ENCODE peak calls at places on chromosomes 5 and 9, in five cellular contexts. One of them, this sample, is unnamed.

GRCh38 chr9:135130266-135130976 is 43.0 kb downstream of the OLFM1 start:
- DNase-seq in CD8-positive, alpha-beta T cell: no peak
- DNase-seq in dermis blood vessel endothelial cell: peak; percentile 51
- DNase-seq in stimulated activated CD4-positive, alpha-beta T cell treated with anti-CD3 and anti-CD28 coated beads, Interleukin-2, amount 100 ng/mL, for 24 hours: no peak
- DNase-seq in activated naive CD8-positive, alpha-beta T cell treated with anti-CD3 and anti-CD28 coated beads, Interleukin-2, amount 50 U/mL, for 24 hours: peak; percentile 18
- DNase-seq in this sample: peak; percentile 57

GRCh38 chr5:68395302-68395701 is 179.7 kb downstream of the PIK3R1 start:
- DNase-seq in CD8-positive, alpha-beta T cell: no peak
- DNase-seq in activated naive CD8-positive, alpha-beta T cell treated with anti-CD3 and anti-CD28 coated beads, Interleukin-2, amount 50 U/mL, for 24 hours: no peak
- DNase-seq in stimulated activated CD4-positive, alpha-beta T cell treated with anti-CD3 and anti-CD28 coated beads, Interleukin-2, amount 100 ng/mL, for 24 hours: no peak
- DNase-seq in dermis blood vessel endothelial cell: no peak
- DNase-seq in this sample: no peak

GRCh38 chr9:126638571-126639132 is 24.9 kb downstream of the LMX1B start:
- DNase-seq in CD8-positive, alpha-beta T cell: no peak
- DNase-seq in stimulated activated CD4-positive, alpha-beta T cell treated with anti-CD3 and anti-CD28 coated beads, Interleukin-2, amount 100 ng/mL, for 24 hours: no peak
- DNase-seq in activated naive CD8-positive, alpha-beta T cell treated with anti-CD3 and anti-CD28 coated beads, Interleukin-2, amount 50 U/mL, for 24 hours: no peak
- DNase-seq in dermis blood vessel endothelial cell: no peak
- DNase-seq in this sample: no peak

GRCh38 chr5:57335092-57335491 is 147.5 kb downstream of the ACTBL2 start:
- DNase-seq in dermis blood vessel endothelial cell: peak; percentile 31
- DNase-seq in activated naive CD8-positive, alpha-beta T cell treated with anti-CD3 and anti-CD28 coated beads, Interleukin-2, amount 50 U/mL, for 24 hours: no peak
- DNase-seq in CD8-positive, alpha-beta T cell: no peak
- DNase-seq in stimulated activated CD4-positive, alpha-beta T cell treated with anti-CD3 and anti-CD28 coated beads, Interleukin-2, amount 100 ng/mL, for 24 hours: no peak
- DNase-seq in this sample: no peak

GRCh38 chr5:912356-913091 is 19.8 kb downstream of the TRIP13 start:
- DNase-seq in stimulated activated CD4-positive, alpha-beta T cell treated with anti-CD3 and anti-CD28 coated beads, Interleukin-2, amount 100 ng/mL, for 24 hours: peak; percentile 75
- DNase-seq in CD8-positive, alpha-beta T cell: no peak
- DNase-seq in activated naive CD8-positive, alpha-beta T cell treated with anti-CD3 and anti-CD28 coated beads, Interleukin-2, amount 50 U/mL, for 24 hours: peak; percentile 76
- DNase-seq in dermis blood vessel endothelial cell: peak; percentile 98
- DNase-seq in this sample: peak; percentile 85

GRCh38 chr5:113293068-113293571 is 141.7 kb downstream of the TSSK1B start:
- DNase-seq in dermis blood vessel endothelial cell: peak; percentile 14
- DNase-seq in stimulated activated CD4-positive, alpha-beta T cell treated with anti-CD3 and anti-CD28 coated beads, Interleukin-2, amount 100 ng/mL, for 24 hours: no peak
- DNase-seq in activated naive CD8-positive, alpha-beta T cell treated with anti-CD3 and anti-CD28 coated beads, Interleukin-2, amount 50 U/mL, for 24 hours: no peak
- DNase-seq in CD8-positive, alpha-beta T cell: no peak
- DNase-seq in this sample: no peak

GRCh38 chr5:6819521-6819920 is 106.3 kb downstream of the TENT4A start:
- DNase-seq in CD8-positive, alpha-beta T cell: no peak
- DNase-seq in activated naive CD8-positive, alpha-beta T cell treated with anti-CD3 and anti-CD28 coated beads, Interleukin-2, amount 50 U/mL, for 24 hours: no peak
- DNase-seq in stimulated activated CD4-positive, alpha-beta T cell treated with anti-CD3 and anti-CD28 coated beads, Interleukin-2, amount 100 ng/mL, for 24 hours: no peak
- DNase-seq in dermis blood vessel endothelial cell: no peak
- DNase-seq in this sample: no peak

GRCh38 chr9:113519401-113520108 is 56.0 kb downstream of the RGS3 start:
- DNase-seq in stimulated activated CD4-positive, alpha-beta T cell treated with anti-CD3 and anti-CD28 coated beads, Interleukin-2, amount 100 ng/mL, for 24 hours: no peak
- DNase-seq in dermis blood vessel endothelial cell: peak; percentile 52
- DNase-seq in activated naive CD8-positive, alpha-beta T cell treated with anti-CD3 and anti-CD28 coated beads, Interleukin-2, amount 50 U/mL, for 24 hours: no peak
- DNase-seq in CD8-positive, alpha-beta T cell: no peak
- DNase-seq in this sample: no peak

GRCh38 chr9:115133649-115134048 is 15.7 kb upstream of the TNC start:
- DNase-seq in dermis blood vessel endothelial cell: no peak
- DNase-seq in CD8-positive, alpha-beta T cell: no peak
- DNase-seq in activated naive CD8-positive, alpha-beta T cell treated with anti-CD3 and anti-CD28 coated beads, Interleukin-2, amount 50 U/mL, for 24 hours: no peak
- DNase-seq in stimulated activated CD4-positive, alpha-beta T cell treated with anti-CD3 and anti-CD28 coated beads, Interleukin-2, amount 100 ng/mL, for 24 hours: no peak
- DNase-seq in this sample: no peak

GRCh38 chr5:164958688-164959087 is 1453.3 kb downstream of the MAT2B start:
- DNase-seq in CD8-positive, alpha-beta T cell: no peak
- DNase-seq in activated naive CD8-positive, alpha-beta T cell treated with anti-CD3 and anti-CD28 coated beads, Interleukin-2, amount 50 U/mL, for 24 hours: no peak
- DNase-seq in stimulated activated CD4-positive, alpha-beta T cell treated with anti-CD3 and anti-CD28 coated beads, Interleukin-2, amount 100 ng/mL, for 24 hours: no peak
- DNase-seq in dermis blood vessel endothelial cell: no peak
- DNase-seq in this sample: no peak

GRCh38 chr5:149143470-149143869 is 2.2 kb downstream of the ABLIM3 start:
- DNase-seq in activated naive CD8-positive, alpha-beta T cell treated with anti-CD3 and anti-CD28 coated beads, Interleukin-2, amount 50 U/mL, for 24 hours: no peak
- DNase-seq in CD8-positive, alpha-beta T cell: no peak
- DNase-seq in dermis blood vessel endothelial cell: peak; percentile 51
- DNase-seq in stimulated activated CD4-positive, alpha-beta T cell treated with anti-CD3 and anti-CD28 coated beads, Interleukin-2, amount 100 ng/mL, for 24 hours: no peak
- DNase-seq in this sample: no peak

GRCh38 chr9:21605489-21605931 is 123.4 kb upstream of the IFNE start:
- DNase-seq in stimulated activated CD4-positive, alpha-beta T cell treated with anti-CD3 and anti-CD28 coated beads, Interleukin-2, amount 100 ng/mL, for 24 hours: no peak
- DNase-seq in activated naive CD8-positive, alpha-beta T cell treated with anti-CD3 and anti-CD28 coated beads, Interleukin-2, amount 50 U/mL, for 24 hours: no peak
- DNase-seq in CD8-positive, alpha-beta T cell: no peak
- DNase-seq in dermis blood vessel endothelial cell: peak; percentile 57
- DNase-seq in this sample: no peak

GRCh38 chr9:114902773-114903589 is 27.4 kb downstream of the TNFSF8 start:
- DNase-seq in stimulated activated CD4-positive, alpha-beta T cell treated with anti-CD3 and anti-CD28 coated beads, Interleukin-2, amount 100 ng/mL, for 24 hours: peak; percentile 53
- DNase-seq in dermis blood vessel endothelial cell: peak; percentile 53
- DNase-seq in activated naive CD8-positive, alpha-beta T cell treated with anti-CD3 and anti-CD28 coated beads, Interleukin-2, amount 50 U/mL, for 24 hours: peak; percentile 34
- DNase-seq in CD8-positive, alpha-beta T cell: no peak
- DNase-seq in this sample: no peak

GRCh38 chr9:124353166-124353768 is 62.0 kb downstream of the PSMB7 start:
- DNase-seq in activated naive CD8-positive, alpha-beta T cell treated with anti-CD3 and anti-CD28 coated beads, Interleukin-2, amount 50 U/mL, for 24 hours: no peak
- DNase-seq in stimulated activated CD4-positive, alpha-beta T cell treated with anti-CD3 and anti-CD28 coated beads, Interleukin-2, amount 100 ng/mL, for 24 hours: no peak
- DNase-seq in dermis blood vessel endothelial cell: no peak
- DNase-seq in CD8-positive, alpha-beta T cell: no peak
- DNase-seq in this sample: no peak

GRCh38 chr5:173045481-173045880 is 10.7 kb upstream of the CREBRF start:
- DNase-seq in dermis blood vessel endothelial cell: no peak
- DNase-seq in CD8-positive, alpha-beta T cell: no peak
- DNase-seq in stimulated activated CD4-positive, alpha-beta T cell treated with anti-CD3 and anti-CD28 coated beads, Interleukin-2, amount 100 ng/mL, for 24 hours: no peak
- DNase-seq in activated naive CD8-positive, alpha-beta T cell treated with anti-CD3 and anti-CD28 coated beads, Interleukin-2, amount 50 U/mL, for 24 hours: no peak
- DNase-seq in this sample: peak; percentile 15

GRCh38 chr9:96299823-96300222 is 2.2 kb downstream of the HSD17B3 start:
- DNase-seq in dermis blood vessel endothelial cell: no peak
- DNase-seq in CD8-positive, alpha-beta T cell: no peak
- DNase-seq in stimulated activated CD4-positive, alpha-beta T cell treated with anti-CD3 and anti-CD28 coated beads, Interleukin-2, amount 100 ng/mL, for 24 hours: no peak
- DNase-seq in activated naive CD8-positive, alpha-beta T cell treated with anti-CD3 and anti-CD28 coated beads, Interleukin-2, amount 50 U/mL, for 24 hours: no peak
- DNase-seq in this sample: no peak

GRCh38 chr5:108093186-108093585 is 288.7 kb downstream of the FBXL17 start:
- DNase-seq in stimulated activated CD4-positive, alpha-beta T cell treated with anti-CD3 and anti-CD28 coated beads, Interleukin-2, amount 100 ng/mL, for 24 hours: no peak
- DNase-seq in CD8-positive, alpha-beta T cell: no peak
- DNase-seq in dermis blood vessel endothelial cell: peak; percentile 53
- DNase-seq in activated naive CD8-positive, alpha-beta T cell treated with anti-CD3 and anti-CD28 coated beads, Interleukin-2, amount 50 U/mL, for 24 hours: no peak
- DNase-seq in this sample: no peak

GRCh38 chr9:92658611-92659010 is 11.3 kb downstream of the IPPK start:
- DNase-seq in activated naive CD8-positive, alpha-beta T cell treated with anti-CD3 and anti-CD28 coated beads, Interleukin-2, amount 50 U/mL, for 24 hours: no peak
- DNase-seq in CD8-positive, alpha-beta T cell: no peak
- DNase-seq in dermis blood vessel endothelial cell: no peak
- DNase-seq in stimulated activated CD4-positive, alpha-beta T cell treated with anti-CD3 and anti-CD28 coated beads, Interleukin-2, amount 100 ng/mL, for 24 hours: no peak
- DNase-seq in this sample: no peak

GRCh38 chr5:154756203-154756870 is 1.2 kb downstream of the LARP1 start:
- DNase-seq in CD8-positive, alpha-beta T cell: peak; percentile 19
- DNase-seq in activated naive CD8-positive, alpha-beta T cell treated with anti-CD3 and anti-CD28 coated beads, Interleukin-2, amount 50 U/mL, for 24 hours: peak; percentile 48
- DNase-seq in dermis blood vessel endothelial cell: peak; percentile 49
- DNase-seq in stimulated activated CD4-positive, alpha-beta T cell treated with anti-CD3 and anti-CD28 coated beads, Interleukin-2, amount 100 ng/mL, for 24 hours: peak; percentile 61
- DNase-seq in this sample: peak; percentile 70

GRCh38 chr9:100720922-100721321 is 143.0 kb downstream of the CAVIN4 start:
- DNase-seq in activated naive CD8-positive, alpha-beta T cell treated with anti-CD3 and anti-CD28 coated beads, Interleukin-2, amount 50 U/mL, for 24 hours: no peak
- DNase-seq in stimulated activated CD4-positive, alpha-beta T cell treated with anti-CD3 and anti-CD28 coated beads, Interleukin-2, amount 100 ng/mL, for 24 hours: no peak
- DNase-seq in dermis blood vessel endothelial cell: no peak
- DNase-seq in CD8-positive, alpha-beta T cell: no peak
- DNase-seq in this sample: no peak

GRCh38 chr5:54701179-54701578 is 183.6 kb downstream of the SNX18 start:
- DNase-seq in CD8-positive, alpha-beta T cell: no peak
- DNase-seq in stimulated activated CD4-positive, alpha-beta T cell treated with anti-CD3 and anti-CD28 coated beads, Interleukin-2, amount 100 ng/mL, for 24 hours: no peak
- DNase-seq in activated naive CD8-positive, alpha-beta T cell treated with anti-CD3 and anti-CD28 coated beads, Interleukin-2, amount 50 U/mL, for 24 hours: no peak
- DNase-seq in dermis blood vessel endothelial cell: peak; percentile 51
- DNase-seq in this sample: no peak

GRCh38 chr5:32443541-32444190 is 874 bp downstream of the ZFR start:
- DNase-seq in activated naive CD8-positive, alpha-beta T cell treated with anti-CD3 and anti-CD28 coated beads, Interleukin-2, amount 50 U/mL, for 24 hours: peak; percentile 54
- DNase-seq in CD8-positive, alpha-beta T cell: peak; percentile 13
- DNase-seq in dermis blood vessel endothelial cell: peak; percentile 66
- DNase-seq in stimulated activated CD4-positive, alpha-beta T cell treated with anti-CD3 and anti-CD28 coated beads, Interleukin-2, amount 100 ng/mL, for 24 hours: peak; percentile 63
- DNase-seq in this sample: peak; percentile 75

GRCh38 chr9:68825755-68826500 is 120.9 kb downstream of the PIP5K1B start:
- DNase-seq in dermis blood vessel endothelial cell: no peak
- DNase-seq in activated naive CD8-positive, alpha-beta T cell treated with anti-CD3 and anti-CD28 coated beads, Interleukin-2, amount 50 U/mL, for 24 hours: no peak
- DNase-seq in stimulated activated CD4-positive, alpha-beta T cell treated with anti-CD3 and anti-CD28 coated beads, Interleukin-2, amount 100 ng/mL, for 24 hours: no peak
- DNase-seq in CD8-positive, alpha-beta T cell: no peak
- DNase-seq in this sample: no peak

GRCh38 chr9:107674252-107674936 is 184.8 kb upstream of the KLF4 start:
- DNase-seq in CD8-positive, alpha-beta T cell: no peak
- DNase-seq in stimulated activated CD4-positive, alpha-beta T cell treated with anti-CD3 and anti-CD28 coated beads, Interleukin-2, amount 100 ng/mL, for 24 hours: no peak
- DNase-seq in activated naive CD8-positive, alpha-beta T cell treated with anti-CD3 and anti-CD28 coated beads, Interleukin-2, amount 50 U/mL, for 24 hours: no peak
- DNase-seq in dermis blood vessel endothelial cell: no peak
- DNase-seq in this sample: no peak

GRCh38 chr9:20593551-20593950 is 28.7 kb downstream of the MLLT3 start:
- DNase-seq in CD8-positive, alpha-beta T cell: no peak
- DNase-seq in dermis blood vessel endothelial cell: peak; percentile 3
- DNase-seq in activated naive CD8-positive, alpha-beta T cell treated with anti-CD3 and anti-CD28 coated beads, Interleukin-2, amount 50 U/mL, for 24 hours: no peak
- DNase-seq in stimulated activated CD4-positive, alpha-beta T cell treated with anti-CD3 and anti-CD28 coated beads, Interleukin-2, amount 100 ng/mL, for 24 hours: no peak
- DNase-seq in this sample: no peak

GRCh38 chr5:141208478-141208877 is at the start of gene PCDHB12:
- DNase-seq in activated naive CD8-positive, alpha-beta T cell treated with anti-CD3 and anti-CD28 coated beads, Interleukin-2, amount 50 U/mL, for 24 hours: no peak
- DNase-seq in CD8-positive, alpha-beta T cell: no peak
- DNase-seq in stimulated activated CD4-positive, alpha-beta T cell treated with anti-CD3 and anti-CD28 coated beads, Interleukin-2, amount 100 ng/mL, for 24 hours: no peak
- DNase-seq in dermis blood vessel endothelial cell: peak; percentile 42
- DNase-seq in this sample: no peak

GRCh38 chr5:40914835-40915234 is 5.5 kb downstream of the C7 start:
- DNase-seq in stimulated activated CD4-positive, alpha-beta T cell treated with anti-CD3 and anti-CD28 coated beads, Interleukin-2, amount 100 ng/mL, for 24 hours: no peak
- DNase-seq in activated naive CD8-positive, alpha-beta T cell treated with anti-CD3 and anti-CD28 coated beads, Interleukin-2, amount 50 U/mL, for 24 hours: no peak
- DNase-seq in dermis blood vessel endothelial cell: no peak
- DNase-seq in CD8-positive, alpha-beta T cell: no peak
- DNase-seq in this sample: no peak

GRCh38 chr9:130406278-130406895 is 38.4 kb upstream of the ASS1 start:
- DNase-seq in activated naive CD8-positive, alpha-beta T cell treated with anti-CD3 and anti-CD28 coated beads, Interleukin-2, amount 50 U/mL, for 24 hours: no peak
- DNase-seq in dermis blood vessel endothelial cell: no peak
- DNase-seq in CD8-positive, alpha-beta T cell: no peak
- DNase-seq in stimulated activated CD4-positive, alpha-beta T cell treated with anti-CD3 and anti-CD28 coated beads, Interleukin-2, amount 100 ng/mL, for 24 hours: no peak
- DNase-seq in this sample: no peak

GRCh38 chr9:115002371-115003120 is 72.2 kb upstream of the TNFSF8 start:
- DNase-seq in CD8-positive, alpha-beta T cell: no peak
- DNase-seq in activated naive CD8-positive, alpha-beta T cell treated with anti-CD3 and anti-CD28 coated beads, Interleukin-2, amount 50 U/mL, for 24 hours: no peak
- DNase-seq in stimulated activated CD4-positive, alpha-beta T cell treated with anti-CD3 and anti-CD28 coated beads, Interleukin-2, amount 100 ng/mL, for 24 hours: no peak
- DNase-seq in dermis blood vessel endothelial cell: no peak
- DNase-seq in this sample: no peak

GRCh38 chr5:172142709-172143215 is 45.3 kb downstream of the STK10 start:
- DNase-seq in CD8-positive, alpha-beta T cell: no peak
- DNase-seq in stimulated activated CD4-positive, alpha-beta T cell treated with anti-CD3 and anti-CD28 coated beads, Interleukin-2, amount 100 ng/mL, for 24 hours: no peak
- DNase-seq in dermis blood vessel endothelial cell: peak; percentile 21
- DNase-seq in activated naive CD8-positive, alpha-beta T cell treated with anti-CD3 and anti-CD28 coated beads, Interleukin-2, amount 50 U/mL, for 24 hours: no peak
- DNase-seq in this sample: no peak

GRCh38 chr9:76219555-76220151 is 174.6 kb downstream of the RFK start:
- DNase-seq in CD8-positive, alpha-beta T cell: no peak
- DNase-seq in dermis blood vessel endothelial cell: no peak
- DNase-seq in activated naive CD8-positive, alpha-beta T cell treated with anti-CD3 and anti-CD28 coated beads, Interleukin-2, amount 50 U/mL, for 24 hours: no peak
- DNase-seq in stimulated activated CD4-positive, alpha-beta T cell treated with anti-CD3 and anti-CD28 coated beads, Interleukin-2, amount 100 ng/mL, for 24 hours: no peak
- DNase-seq in this sample: no peak

GRCh38 chr9:91725651-91726050 is 224.4 kb downstream of the ROR2 start:
- DNase-seq in dermis blood vessel endothelial cell: no peak
- DNase-seq in activated naive CD8-positive, alpha-beta T cell treated with anti-CD3 and anti-CD28 coated beads, Interleukin-2, amount 50 U/mL, for 24 hours: no peak
- DNase-seq in CD8-positive, alpha-beta T cell: no peak
- DNase-seq in stimulated activated CD4-positive, alpha-beta T cell treated with anti-CD3 and anti-CD28 coated beads, Interleukin-2, amount 100 ng/mL, for 24 hours: no peak
- DNase-seq in this sample: no peak

GRCh38 chr9:122498883-122499288 is 11.7 kb upstream of the OR1J2 start:
- DNase-seq in stimulated activated CD4-positive, alpha-beta T cell treated with anti-CD3 and anti-CD28 coated beads, Interleukin-2, amount 100 ng/mL, for 24 hours: no peak
- DNase-seq in activated naive CD8-positive, alpha-beta T cell treated with anti-CD3 and anti-CD28 coated beads, Interleukin-2, amount 50 U/mL, for 24 hours: no peak
- DNase-seq in dermis blood vessel endothelial cell: peak; percentile 70
- DNase-seq in CD8-positive, alpha-beta T cell: no peak
- DNase-seq in this sample: no peak

GRCh38 chr9:130555061-130555460 is 24.3 kb upstream of the FUBP3 start:
- DNase-seq in CD8-positive, alpha-beta T cell: no peak
- DNase-seq in activated naive CD8-positive, alpha-beta T cell treated with anti-CD3 and anti-CD28 coated beads, Interleukin-2, amount 50 U/mL, for 24 hours: no peak
- DNase-seq in stimulated activated CD4-positive, alpha-beta T cell treated with anti-CD3 and anti-CD28 coated beads, Interleukin-2, amount 100 ng/mL, for 24 hours: no peak
- DNase-seq in dermis blood vessel endothelial cell: no peak
- DNase-seq in this sample: no peak

GRCh38 chr5:553874-554273 is 29.6 kb upstream of the SLC9A3 start:
- DNase-seq in dermis blood vessel endothelial cell: no peak
- DNase-seq in stimulated activated CD4-positive, alpha-beta T cell treated with anti-CD3 and anti-CD28 coated beads, Interleukin-2, amount 100 ng/mL, for 24 hours: no peak
- DNase-seq in CD8-positive, alpha-beta T cell: no peak
- DNase-seq in activated naive CD8-positive, alpha-beta T cell treated with anti-CD3 and anti-CD28 coated beads, Interleukin-2, amount 50 U/mL, for 24 hours: no peak
- DNase-seq in this sample: peak; percentile 33

GRCh38 chr9:116656535-116656934 is 30.6 kb upstream of the TRIM32 start:
- DNase-seq in CD8-positive, alpha-beta T cell: no peak
- DNase-seq in dermis blood vessel endothelial cell: no peak
- DNase-seq in activated naive CD8-positive, alpha-beta T cell treated with anti-CD3 and anti-CD28 coated beads, Interleukin-2, amount 50 U/mL, for 24 hours: no peak
- DNase-seq in stimulated activated CD4-positive, alpha-beta T cell treated with anti-CD3 and anti-CD28 coated beads, Interleukin-2, amount 100 ng/mL, for 24 hours: no peak
- DNase-seq in this sample: no peak

GRCh38 chr9:126485662-126486061 is 128.1 kb upstream of the LMX1B start:
- DNase-seq in stimulated activated CD4-positive, alpha-beta T cell treated with anti-CD3 and anti-CD28 coated beads, Interleukin-2, amount 100 ng/mL, for 24 hours: no peak
- DNase-seq in activated naive CD8-positive, alpha-beta T cell treated with anti-CD3 and anti-CD28 coated beads, Interleukin-2, amount 50 U/mL, for 24 hours: no peak
- DNase-seq in dermis blood vessel endothelial cell: no peak
- DNase-seq in CD8-positive, alpha-beta T cell: no peak
- DNase-seq in this sample: no peak

GRCh38 chr9:81031422-81032029 is 657.8 kb downstream of the TLE1 start:
- DNase-seq in activated naive CD8-positive, alpha-beta T cell treated with anti-CD3 and anti-CD28 coated beads, Interleukin-2, amount 50 U/mL, for 24 hours: no peak
- DNase-seq in CD8-positive, alpha-beta T cell: no peak
- DNase-seq in stimulated activated CD4-positive, alpha-beta T cell treated with anti-CD3 and anti-CD28 coated beads, Interleukin-2, amount 100 ng/mL, for 24 hours: no peak
- DNase-seq in dermis blood vessel endothelial cell: no peak
- DNase-seq in this sample: no peak